ENCODE peak calls at places on chromosomes 6 and 20, in ten cellular contexts. One of them, this sample, is unnamed.

GRCh38 chr6:39646751-39647420 is 78.3 kb downstream of the KIF6 start:
- DNase-seq in HL-60: no peak
- DNase-seq in BJ: no peak
- DNase-seq in neural crest cell: no peak
- DNase-seq in breast epithelium: no peak
- DNase-seq in CD4-positive, alpha-beta T cell: no peak
- DNase-seq in stimulated activated CD8-positive, alpha-beta memory T cell treated with anti-CD3 and anti-CD28 coated beads, Interleukin-4, amount 100 ng/mL, for 1 hour: no peak
- DNase-seq in CD8-positive, alpha-beta memory T cell: no peak
- DNase-seq in HuH-7: no peak
- DNase-seq in naive thymus-derived CD8-positive, alpha-beta T cell: no peak
- DNase-seq in this sample: no peak

GRCh38 chr6:72149715-72150114 is 263.4 kb downstream of the RIMS1 start:
- DNase-seq in HL-60: no peak
- DNase-seq in BJ: no peak
- DNase-seq in neural crest cell: no peak
- DNase-seq in breast epithelium: no peak
- DNase-seq in CD4-positive, alpha-beta T cell: no peak
- DNase-seq in stimulated activated CD8-positive, alpha-beta memory T cell treated with anti-CD3 and anti-CD28 coated beads, Interleukin-4, amount 100 ng/mL, for 1 hour: no peak
- DNase-seq in CD8-positive, alpha-beta memory T cell: no peak
- DNase-seq in HuH-7: no peak
- DNase-seq in naive thymus-derived CD8-positive, alpha-beta T cell: no peak
- DNase-seq in this sample: no peak

GRCh38 chr20:50413088-50413500 is 97.1 kb upstream of the PTPN1 start:
- DNase-seq in HL-60: peak; percentile 92
- DNase-seq in BJ: no peak
- DNase-seq in neural crest cell: no peak
- DNase-seq in breast epithelium: no peak
- DNase-seq in CD4-positive, alpha-beta T cell: no peak
- DNase-seq in stimulated activated CD8-positive, alpha-beta memory T cell treated with anti-CD3 and anti-CD28 coated beads, Interleukin-4, amount 100 ng/mL, for 1 hour: no peak
- DNase-seq in CD8-positive, alpha-beta memory T cell: no peak
- DNase-seq in HuH-7: no peak
- DNase-seq in naive thymus-derived CD8-positive, alpha-beta T cell: no peak
- DNase-seq in this sample: no peak

GRCh38 chr6:125612400-125612846 is 137.0 kb upstream of the HEY2 start:
- DNase-seq in HL-60: no peak
- DNase-seq in BJ: no peak
- DNase-seq in neural crest cell: no peak
- DNase-seq in breast epithelium: no peak
- DNase-seq in CD4-positive, alpha-beta T cell: no peak
- DNase-seq in stimulated activated CD8-positive, alpha-beta memory T cell treated with anti-CD3 and anti-CD28 coated beads, Interleukin-4, amount 100 ng/mL, for 1 hour: no peak
- DNase-seq in CD8-positive, alpha-beta memory T cell: no peak
- DNase-seq in HuH-7: no peak
- DNase-seq in naive thymus-derived CD8-positive, alpha-beta T cell: no peak
- DNase-seq in this sample: no peak

GRCh38 chr6:35318200-35318844 is 20.7 kb downstream of the DEF6 start:
- DNase-seq in HL-60: no peak
- DNase-seq in BJ: no peak
- DNase-seq in neural crest cell: peak; percentile 97
- DNase-seq in breast epithelium: no peak
- DNase-seq in CD4-positive, alpha-beta T cell: no peak
- DNase-seq in stimulated activated CD8-positive, alpha-beta memory T cell treated with anti-CD3 and anti-CD28 coated beads, Interleukin-4, amount 100 ng/mL, for 1 hour: no peak
- DNase-seq in CD8-positive, alpha-beta memory T cell: no peak
- DNase-seq in HuH-7: peak; percentile 86
- DNase-seq in naive thymus-derived CD8-positive, alpha-beta T cell: no peak
- DNase-seq in this sample: no peak

GRCh38 chr6:20441921-20442320 is 40.2 kb downstream of the E2F3 start:
- DNase-seq in HL-60: no peak
- DNase-seq in BJ: no peak
- DNase-seq in neural crest cell: no peak
- DNase-seq in breast epithelium: no peak
- DNase-seq in CD4-positive, alpha-beta T cell: no peak
- DNase-seq in stimulated activated CD8-positive, alpha-beta memory T cell treated with anti-CD3 and anti-CD28 coated beads, Interleukin-4, amount 100 ng/mL, for 1 hour: no peak
- DNase-seq in CD8-positive, alpha-beta memory T cell: no peak
- DNase-seq in HuH-7: no peak
- DNase-seq in naive thymus-derived CD8-positive, alpha-beta T cell: no peak
- DNase-seq in this sample: no peak

GRCh38 chr6:117448732-117449131 is 23.0 kb upstream of the ROS1 start:
- DNase-seq in HL-60: no peak
- DNase-seq in BJ: peak; percentile 83
- DNase-seq in neural crest cell: no peak
- DNase-seq in breast epithelium: no peak
- DNase-seq in CD4-positive, alpha-beta T cell: no peak
- DNase-seq in stimulated activated CD8-positive, alpha-beta memory T cell treated with anti-CD3 and anti-CD28 coated beads, Interleukin-4, amount 100 ng/mL, for 1 hour: no peak
- DNase-seq in CD8-positive, alpha-beta memory T cell: no peak
- DNase-seq in HuH-7: no peak
- DNase-seq in naive thymus-derived CD8-positive, alpha-beta T cell: no peak
- DNase-seq in this sample: no peak

GRCh38 chr6:7238900-7239589 is 74.0 kb downstream of the SSR1 start:
- DNase-seq in HL-60: peak; percentile 89
- DNase-seq in BJ: no peak
- DNase-seq in neural crest cell: peak; percentile 74
- DNase-seq in breast epithelium: peak; percentile 79
- DNase-seq in CD4-positive, alpha-beta T cell: peak; percentile 36
- DNase-seq in stimulated activated CD8-positive, alpha-beta memory T cell treated with anti-CD3 and anti-CD28 coated beads, Interleukin-4, amount 100 ng/mL, for 1 hour: peak; percentile 43
- DNase-seq in CD8-positive, alpha-beta memory T cell: peak; percentile 32
- DNase-seq in HuH-7: peak; percentile 72
- DNase-seq in naive thymus-derived CD8-positive, alpha-beta T cell: peak; percentile 51
- DNase-seq in this sample: peak; percentile 63

GRCh38 chr6:35298625-35299140 is 1.1 kb downstream of the DEF6 start:
- DNase-seq in HL-60: peak; percentile 44
- DNase-seq in BJ: no peak
- DNase-seq in neural crest cell: no peak
- DNase-seq in breast epithelium: no peak
- DNase-seq in CD4-positive, alpha-beta T cell: no peak
- DNase-seq in stimulated activated CD8-positive, alpha-beta memory T cell treated with anti-CD3 and anti-CD28 coated beads, Interleukin-4, amount 100 ng/mL, for 1 hour: no peak
- DNase-seq in CD8-positive, alpha-beta memory T cell: no peak
- DNase-seq in HuH-7: no peak
- DNase-seq in naive thymus-derived CD8-positive, alpha-beta T cell: no peak
- DNase-seq in this sample: no peak

GRCh38 chr6:158467923-158468322 is 92.0 kb upstream of the TMEM181 start:
- DNase-seq in HL-60: no peak
- DNase-seq in BJ: no peak
- DNase-seq in neural crest cell: no peak
- DNase-seq in breast epithelium: no peak
- DNase-seq in CD4-positive, alpha-beta T cell: no peak
- DNase-seq in stimulated activated CD8-positive, alpha-beta memory T cell treated with anti-CD3 and anti-CD28 coated beads, Interleukin-4, amount 100 ng/mL, for 1 hour: no peak
- DNase-seq in CD8-positive, alpha-beta memory T cell: no peak
- DNase-seq in HuH-7: no peak
- DNase-seq in naive thymus-derived CD8-positive, alpha-beta T cell: no peak
- DNase-seq in this sample: no peak

GRCh38 chr6:138275976-138276375 is 57.7 kb upstream of the PBOV1 start:
- DNase-seq in HL-60: no peak
- DNase-seq in BJ: no peak
- DNase-seq in neural crest cell: no peak
- DNase-seq in breast epithelium: no peak
- DNase-seq in CD4-positive, alpha-beta T cell: no peak
- DNase-seq in stimulated activated CD8-positive, alpha-beta memory T cell treated with anti-CD3 and anti-CD28 coated beads, Interleukin-4, amount 100 ng/mL, for 1 hour: no peak
- DNase-seq in CD8-positive, alpha-beta memory T cell: no peak
- DNase-seq in HuH-7: no peak
- DNase-seq in naive thymus-derived CD8-positive, alpha-beta T cell: no peak
- DNase-seq in this sample: no peak

GRCh38 chr6:31898200-31899011 is 908 bp upstream of the EHMT2 start:
- DNase-seq in HL-60: peak; percentile 36
- DNase-seq in BJ: no peak
- DNase-seq in neural crest cell: no peak
- DNase-seq in breast epithelium: no peak
- DNase-seq in CD4-positive, alpha-beta T cell: no peak
- DNase-seq in stimulated activated CD8-positive, alpha-beta memory T cell treated with anti-CD3 and anti-CD28 coated beads, Interleukin-4, amount 100 ng/mL, for 1 hour: no peak
- DNase-seq in CD8-positive, alpha-beta memory T cell: no peak
- DNase-seq in HuH-7: peak; percentile 43
- DNase-seq in naive thymus-derived CD8-positive, alpha-beta T cell: peak; percentile 59
- DNase-seq in this sample: peak; percentile 64

GRCh38 chr6:14241255-14242070 is 123.9 kb downstream of the CD83 start:
- DNase-seq in HL-60: no peak
- DNase-seq in BJ: no peak
- DNase-seq in neural crest cell: no peak
- DNase-seq in breast epithelium: no peak
- DNase-seq in CD4-positive, alpha-beta T cell: no peak
- DNase-seq in stimulated activated CD8-positive, alpha-beta memory T cell treated with anti-CD3 and anti-CD28 coated beads, Interleukin-4, amount 100 ng/mL, for 1 hour: no peak
- DNase-seq in CD8-positive, alpha-beta memory T cell: no peak
- DNase-seq in HuH-7: no peak
- DNase-seq in naive thymus-derived CD8-positive, alpha-beta T cell: no peak
- DNase-seq in this sample: no peak

GRCh38 chr6:30394139-30394538 is 49.2 kb downstream of the RPP21 start:
- DNase-seq in HL-60: no peak
- DNase-seq in BJ: no peak
- DNase-seq in neural crest cell: no peak
- DNase-seq in breast epithelium: no peak
- DNase-seq in CD4-positive, alpha-beta T cell: no peak
- DNase-seq in stimulated activated CD8-positive, alpha-beta memory T cell treated with anti-CD3 and anti-CD28 coated beads, Interleukin-4, amount 100 ng/mL, for 1 hour: no peak
- DNase-seq in CD8-positive, alpha-beta memory T cell: no peak
- DNase-seq in HuH-7: no peak
- DNase-seq in naive thymus-derived CD8-positive, alpha-beta T cell: no peak
- DNase-seq in this sample: no peak

GRCh38 chr20:44776977-44777376 is 31.3 kb downstream of the KCNK15 start:
- DNase-seq in HL-60: no peak
- DNase-seq in BJ: no peak
- DNase-seq in neural crest cell: peak; percentile 41
- DNase-seq in breast epithelium: no peak
- DNase-seq in CD4-positive, alpha-beta T cell: no peak
- DNase-seq in stimulated activated CD8-positive, alpha-beta memory T cell treated with anti-CD3 and anti-CD28 coated beads, Interleukin-4, amount 100 ng/mL, for 1 hour: no peak
- DNase-seq in CD8-positive, alpha-beta memory T cell: no peak
- DNase-seq in HuH-7: peak; percentile 33
- DNase-seq in naive thymus-derived CD8-positive, alpha-beta T cell: no peak
- DNase-seq in this sample: no peak

GRCh38 chr6:158328446-158328845 is 16.2 kb downstream of the TULP4 start:
- DNase-seq in HL-60: no peak
- DNase-seq in BJ: no peak
- DNase-seq in neural crest cell: no peak
- DNase-seq in breast epithelium: no peak
- DNase-seq in CD4-positive, alpha-beta T cell: no peak
- DNase-seq in stimulated activated CD8-positive, alpha-beta memory T cell treated with anti-CD3 and anti-CD28 coated beads, Interleukin-4, amount 100 ng/mL, for 1 hour: no peak
- DNase-seq in CD8-positive, alpha-beta memory T cell: no peak
- DNase-seq in HuH-7: no peak
- DNase-seq in naive thymus-derived CD8-positive, alpha-beta T cell: no peak
- DNase-seq in this sample: no peak

GRCh38 chr6:88238065-88238464 is 71.9 kb upstream of the CNR1 start:
- DNase-seq in HL-60: peak; percentile 23
- DNase-seq in BJ: no peak
- DNase-seq in neural crest cell: no peak
- DNase-seq in breast epithelium: no peak
- DNase-seq in CD4-positive, alpha-beta T cell: no peak
- DNase-seq in stimulated activated CD8-positive, alpha-beta memory T cell treated with anti-CD3 and anti-CD28 coated beads, Interleukin-4, amount 100 ng/mL, for 1 hour: no peak
- DNase-seq in CD8-positive, alpha-beta memory T cell: no peak
- DNase-seq in HuH-7: peak; percentile 5
- DNase-seq in naive thymus-derived CD8-positive, alpha-beta T cell: peak; percentile 8
- DNase-seq in this sample: peak; percentile 54

GRCh38 chr6:347232-347631 is 44.3 kb upstream of the IRF4 start:
- DNase-seq in HL-60: no peak
- DNase-seq in BJ: no peak
- DNase-seq in neural crest cell: no peak
- DNase-seq in breast epithelium: no peak
- DNase-seq in CD4-positive, alpha-beta T cell: no peak
- DNase-seq in stimulated activated CD8-positive, alpha-beta memory T cell treated with anti-CD3 and anti-CD28 coated beads, Interleukin-4, amount 100 ng/mL, for 1 hour: no peak
- DNase-seq in CD8-positive, alpha-beta memory T cell: no peak
- DNase-seq in HuH-7: no peak
- DNase-seq in naive thymus-derived CD8-positive, alpha-beta T cell: no peak
- DNase-seq in this sample: no peak

GRCh38 chr6:136772685-136773472 is 19.4 kb downstream of the MAP3K5 start:
- DNase-seq in HL-60: no peak
- DNase-seq in BJ: no peak
- DNase-seq in neural crest cell: no peak
- DNase-seq in breast epithelium: no peak
- DNase-seq in CD4-positive, alpha-beta T cell: no peak
- DNase-seq in stimulated activated CD8-positive, alpha-beta memory T cell treated with anti-CD3 and anti-CD28 coated beads, Interleukin-4, amount 100 ng/mL, for 1 hour: no peak
- DNase-seq in CD8-positive, alpha-beta memory T cell: no peak
- DNase-seq in HuH-7: no peak
- DNase-seq in naive thymus-derived CD8-positive, alpha-beta T cell: no peak
- DNase-seq in this sample: no peak

This sample was measured in AML-193.